ENCODE peak calls at places on chromosomes 13 and 19, in ten cellular contexts. W is mammary epithelial cell, H is astrocyte of the cerebellum, L is foreskin fibroblast, P is testis, O is spleen, X is IMR-90, Y is HCT116, A is left ventricle myocardium inferior, M is GM23338. N is an unnamed sample.

GRCh38 chr13:34357435-34358232 is 539.7 kb downstream of the RFC3 start:
- DNase-seq in Y (no peak), M (peak), P (no peak), O (no peak), A (no peak), W (peak), H (no peak), X (peak), L (peak), N (peak)

GRCh38 chr13:108897955-108898354 is 268.5 kb downstream of the MYO16 start:
- DNase-seq in O (no peak), A (no peak), X (peak), Y (no peak), H (no peak), L (no peak), M (no peak), P (no peak), W (no peak), N (no peak)

GRCh38 chr19:6276447-6276846 is 3.3 kb downstream of the MLLT1 start:
- DNase-seq in Y (no peak), P (no peak), L (peak), X (peak), W (no peak), A (peak), M (no peak), O (no peak), H (no peak), N (no peak)

GRCh38 chr13:62626771-62627170 is 1211.1 kb upstream of the PCDH20 start:
- DNase-seq in P (peak), M (peak), L (no peak), X (no peak), A (no peak), W (no peak), O (no peak), Y (no peak), H (no peak), N (no peak)

GRCh38 chr13:94620286-94620896 is 18.7 kb downstream of the GPR180 start:
- DNase-seq in A (no peak), P (no peak), H (no peak), O (no peak), M (peak), W (peak), Y (peak), L (peak), X (peak), N (peak)

GRCh38 chr13:48731957-48732569 is 78.3 kb downstream of the CYSLTR2 start:
- DNase-seq in A (peak), L (peak), X (no peak), H (no peak), P (peak), O (peak), W (peak), M (peak), Y (peak), N (peak)

GRCh38 chr13:23866420-23867026 is 22.7 kb downstream of the MIPEP start:
- DNase-seq in W (no peak), A (no peak), P (no peak), L (no peak), Y (no peak), X (peak), H (no peak), M (no peak), O (no peak), N (no peak)

GRCh38 chr19:16888629-16889371 is at the start of gene F2RL3:
- DNase-seq in P (peak), Y (no peak), M (peak), L (peak), A (peak), W (no peak), X (peak), H (no peak), O (peak), N (no peak)

GRCh38 chr13:79779761-79780160 is 298.8 kb downstream of the NDFIP2 start:
- DNase-seq in O (no peak), A (no peak), M (no peak), L (peak), W (peak), X (peak), Y (no peak), H (no peak), P (no peak), N (peak)

GRCh38 chr19:12793290-12794195 is 2.3 kb downstream of the JUNB start:
- DNase-seq in P (peak), L (peak), M (peak), Y (peak), O (peak), A (peak), H (peak), X (peak), W (peak), N (peak)

GRCh38 chr13:77415253-77416127 is 88.6 kb upstream of the MYCBP2 start:
- DNase-seq in O (no peak), Y (no peak), H (no peak), L (no peak), P (no peak), W (no peak), X (no peak), A (no peak), M (no peak), N (peak)

GRCh38 chr13:77022341-77022740 is 4.6 kb downstream of the FBXL3 start:
- DNase-seq in H (no peak), A (no peak), P (no peak), Y (no peak), W (no peak), X (peak), O (no peak), L (peak), M (no peak), N (peak)

GRCh38 chr13:74136089-74136658 is 2.0 kb upstream of the KLF12 start:
- DNase-seq in A (peak), H (no peak), P (peak), X (peak), M (peak), O (peak), L (peak), W (peak), Y (no peak), N (peak)

GRCh38 chr13:50650936-50651638 is 192.4 kb downstream of the DLEU7 start:
- DNase-seq in O (no peak), L (peak), P (no peak), H (no peak), X (peak), A (no peak), M (no peak), Y (no peak), W (peak), N (peak)

GRCh38 chr13:39506559-39507390 is 96.2 kb downstream of the LHFPL6 start:
- DNase-seq in M (peak), A (no peak), X (peak), Y (no peak), O (no peak), P (no peak), L (peak), W (peak), H (no peak), N (peak)

GRCh38 chr19:35154535-35155406 is at the start of gene FXYD5:
- DNase-seq in O (peak), H (no peak), P (no peak), W (peak), L (peak), A (peak), M (peak), X (peak), Y (no peak), N (peak)

GRCh38 chr13:112711528-112712265 is 21.9 kb downstream of the ATP11A start:
- DNase-seq in P (peak), H (peak), L (peak), A (peak), O (peak), Y (peak), M (peak), X (peak), W (peak), N (peak)

GRCh38 chr13:76637651-76638111 is 248.5 kb downstream of the KCTD12 start:
- DNase-seq in A (no peak), O (no peak), L (peak), P (no peak), X (peak), M (no peak), H (no peak), W (no peak), Y (no peak), N (no peak)

GRCh38 chr19:6551607-6552450 is 21.0 kb downstream of the TNFSF9 start:
- DNase-seq in O (peak), A (no peak), M (peak), W (no peak), L (no peak), Y (no peak), P (peak), X (no peak), H (no peak), N (no peak)

GRCh38 chr13:39862891-39863290 is 207.4 kb downstream of the COG6 start:
- DNase-seq in H (no peak), Y (no peak), W (no peak), A (no peak), L (peak), O (no peak), M (no peak), P (no peak), X (no peak), N (no peak)

GRCh38 chr13:30107126-30107525 is 200.2 kb downstream of the KATNAL1 start:
- DNase-seq in X (no peak), W (no peak), P (no peak), L (no peak), A (no peak), H (no peak), Y (no peak), O (no peak), M (no peak), N (no peak)

GRCh38 chr19:54133957-54134590 is 3.5 kb upstream of the CNOT3 start:
- DNase-seq in O (no peak), H (no peak), M (peak), A (no peak), L (no peak), P (no peak), Y (no peak), X (no peak), W (no peak), N (no peak)

GRCh38 chr19:4660181-4660791 is 9.9 kb downstream of the MYDGF start:
- DNase-seq in M (peak), Y (no peak), H (no peak), O (no peak), L (no peak), A (no peak), P (no peak), W (no peak), X (no peak), N (peak)

GRCh38 chr19:843180-843835 is 2.5 kb downstream of the PRTN3 start:
- DNase-seq in A (no peak), X (no peak), L (peak), Y (no peak), H (no peak), W (no peak), M (peak), O (peak), P (no peak), N (peak)

GRCh38 chr13:113800576-113800926 is 41.5 kb downstream of the TMEM255B start:
- DNase-seq in Y (no peak), L (no peak), P (no peak), X (no peak), A (no peak), M (no peak), O (peak), W (no peak), H (no peak), N (no peak)

GRCh38 chr19:50051964-50052363 is 26.2 kb downstream of the ZNF473 start:
- DNase-seq in O (no peak), H (no peak), A (no peak), M (no peak), L (no peak), X (no peak), Y (no peak), P (no peak), W (no peak), N (no peak)

GRCh38 chr19:43790587-43790986 is 9.8 kb upstream of the KCNN4 start:
- DNase-seq in L (no peak), A (no peak), P (no peak), M (no peak), W (no peak), H (no peak), O (no peak), Y (no peak), X (no peak), N (no peak)

GRCh38 chr19:57512845-57513244 is 13.1 kb downstream of the ZNF773 start:
- DNase-seq in W (no peak), L (peak), P (no peak), X (peak), A (no peak), O (no peak), H (peak), M (peak), Y (no peak), N (no peak)

GRCh38 chr19:5360003-5360820 is 19.6 kb upstream of the PTPRS start:
- DNase-seq in X (peak), O (no peak), Y (no peak), M (no peak), A (no peak), H (no peak), W (peak), L (peak), P (no peak), N (no peak)

GRCh38 chr19:43564800-43565199 is 10.5 kb downstream of the XRCC1 start:
- DNase-seq in A (no peak), W (no peak), X (no peak), O (no peak), L (no peak), H (no peak), P (no peak), Y (no peak), M (no peak), N (no peak)

GRCh38 chr13:40777166-40777956 is 6.4 kb upstream of the MRPS31 start:
- DNase-seq in L (peak), P (peak), A (no peak), W (peak), O (no peak), H (no peak), X (peak), Y (peak), M (peak), N (peak)

GRCh38 chr13:20303636-20304035 is 71.5 kb upstream of the GJB6 start:
- DNase-seq in M (no peak), O (no peak), A (no peak), X (no peak), W (peak), Y (no peak), H (peak), L (no peak), P (no peak), N (peak)

GRCh38 chr19:46859637-46860124 is 1.1 kb upstream of the ARHGAP35 start:
- DNase-seq in Y (no peak), W (no peak), M (no peak), O (no peak), P (peak), H (no peak), A (peak), L (peak), X (peak), N (no peak)

GRCh38 chr19:48489608-48490216 is 20.5 kb downstream of the CYTH2 start:
- DNase-seq in M (peak), A (peak), X (peak), L (peak), O (peak), Y (peak), P (peak), H (no peak), W (peak), N (peak)

GRCh38 chr19:50795665-50796073 is 5.5 kb downstream of the ACP4 start:
- DNase-seq in L (no peak), X (no peak), P (no peak), A (no peak), H (no peak), O (no peak), W (no peak), Y (no peak), M (no peak), N (no peak)

GRCh38 chr13:41456768-41457588 is at the start of gene RGCC:
- DNase-seq in H (no peak), Y (peak), X (peak), A (peak), P (peak), W (peak), M (peak), L (peak), O (peak), N (peak)

GRCh38 chr19:5828661-5829566 is 10.6 kb downstream of the FUT6 start:
- DNase-seq in W (no peak), H (no peak), P (no peak), A (peak), L (peak), X (no peak), M (peak), Y (no peak), O (no peak), N (no peak)

GRCh38 chr19:7679017-7679720 is 1.5 kb upstream of the TRAPPC5 start:
- DNase-seq in W (no peak), X (no peak), H (no peak), O (peak), Y (no peak), M (no peak), A (no peak), P (peak), L (no peak), N (peak)
- TF ChIP-seq CTCF in W (no peak), X (no peak), H (no peak), O (peak), Y (no peak), M (peak), A (no peak), P (no peak), L (no peak), N (peak)

GRCh38 chr19:29563688-29564087 is 37.9 kb downstream of the VSTM2B start:
- DNase-seq in O (no peak), H (no peak), P (no peak), W (no peak), A (no peak), Y (no peak), M (no peak), L (no peak), X (no peak), N (no peak)
- H3K4me3 ChIP-seq in O (no peak), H (no peak), P (no peak), W (no peak), A (no peak), Y (no peak), M (no peak), L (no peak), X (no peak), N (no peak)

GRCh38 chr13:105994340-105994739 is 541.1 kb downstream of the EFNB2 start:
- DNase-seq in W (no peak), L (no peak), M (no peak), P (no peak), H (no peak), O (no peak), A (no peak), X (no peak), Y (no peak), N (no peak)

GRCh38 chr13:105991131-105991530 is 544.3 kb downstream of the EFNB2 start:
- DNase-seq in M (no peak), H (no peak), Y (no peak), L (no peak), X (no peak), O (no peak), P (no peak), A (no peak), W (no peak), N (no peak)

GRCh38 chr13:105991622-105992254 is 543.7 kb downstream of the EFNB2 start:
- DNase-seq in L (peak), Y (no peak), W (peak), M (no peak), A (no peak), O (no peak), P (no peak), X (peak), H (peak), N (peak)

DNA sequence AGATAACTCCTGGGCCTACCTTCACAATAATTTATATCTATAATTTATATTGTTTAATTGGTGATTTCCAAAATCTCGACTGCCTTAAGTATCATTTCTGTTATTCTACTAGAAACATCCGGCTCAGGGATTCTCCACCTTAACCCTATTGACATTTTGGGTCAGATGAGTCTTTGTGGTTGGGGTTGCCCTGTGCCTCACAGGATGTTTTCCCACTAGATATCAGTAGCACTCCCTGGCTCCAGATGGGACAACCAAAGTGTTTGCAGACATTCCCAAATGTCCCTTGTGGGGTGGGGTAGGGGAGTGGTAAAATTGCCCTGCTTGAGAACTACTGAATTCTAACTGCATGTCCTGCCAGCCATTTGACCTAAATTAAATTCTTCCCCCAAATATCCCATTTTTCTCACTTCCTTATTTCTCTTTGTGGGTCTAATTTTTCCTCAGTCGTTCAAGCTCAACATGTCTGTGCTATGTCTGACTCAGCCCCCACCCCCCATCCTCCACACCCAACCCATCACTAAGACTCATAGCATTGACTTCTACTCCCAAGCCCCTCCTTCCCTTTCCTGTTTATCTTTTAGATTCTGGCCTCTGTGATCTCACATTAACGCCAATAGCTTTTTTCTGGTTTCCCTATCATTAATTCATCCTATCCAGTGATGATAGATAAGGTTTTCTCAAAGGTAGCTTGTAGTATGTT is 545.1 kb downstream of the EFNB2 start:
- DNase-seq in W (peak), L (peak), Y (no peak), M (no peak), H (no peak), A (no peak), P (no peak), O (no peak), X (peak), N (peak)
- TF ChIP-seq CTCF in W (no peak), L (no peak), Y (no peak), M (no peak), H (no peak), A (no peak), P (no peak), O (no peak), X (no peak), N (no peak)

DNA sequence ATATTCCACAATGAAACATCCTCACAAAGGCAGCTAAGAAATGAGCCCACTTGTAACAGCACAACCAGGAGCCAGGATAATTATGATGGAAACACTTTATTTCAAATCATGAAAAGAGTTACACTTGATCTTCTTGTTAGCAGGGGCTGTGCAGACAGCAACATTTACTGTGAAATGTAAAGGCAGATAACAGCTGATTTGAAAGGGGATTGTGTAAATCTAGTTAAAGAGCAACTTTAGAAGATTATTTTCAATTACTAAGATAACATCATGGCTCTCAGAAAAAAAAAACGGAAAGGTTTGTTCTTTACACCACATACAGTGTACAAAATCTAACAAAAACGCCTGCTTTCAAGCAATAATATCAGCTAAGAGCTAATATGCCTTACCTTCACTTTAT is 22.4 kb downstream of the ENOX1 start:
- DNase-seq in W (no peak), Y (no peak), O (no peak), P (no peak), H (no peak), L (no peak), X (no peak), A (no peak), M (no peak), N (no peak)
- H3K4me3 ChIP-seq in W (no peak), Y (no peak), O (no peak), P (no peak), H (no peak), L (no peak), X (no peak), A (no peak), M (no peak), N (no peak)

GRCh38 chr13:102830646-102831045 is 15.2 kb upstream of the ERCC5 start:
- DNase-seq in X (no peak), W (no peak), O (no peak), A (no peak), P (no peak), H (no peak), L (peak), Y (no peak), M (peak), N (no peak)

GRCh38 chr13:102825400-102825799 is 20.4 kb upstream of the ERCC5 start:
- DNase-seq in L (no peak), W (no peak), X (no peak), Y (no peak), O (no peak), P (no peak), A (no peak), H (no peak), M (peak), N (peak)

DNA sequence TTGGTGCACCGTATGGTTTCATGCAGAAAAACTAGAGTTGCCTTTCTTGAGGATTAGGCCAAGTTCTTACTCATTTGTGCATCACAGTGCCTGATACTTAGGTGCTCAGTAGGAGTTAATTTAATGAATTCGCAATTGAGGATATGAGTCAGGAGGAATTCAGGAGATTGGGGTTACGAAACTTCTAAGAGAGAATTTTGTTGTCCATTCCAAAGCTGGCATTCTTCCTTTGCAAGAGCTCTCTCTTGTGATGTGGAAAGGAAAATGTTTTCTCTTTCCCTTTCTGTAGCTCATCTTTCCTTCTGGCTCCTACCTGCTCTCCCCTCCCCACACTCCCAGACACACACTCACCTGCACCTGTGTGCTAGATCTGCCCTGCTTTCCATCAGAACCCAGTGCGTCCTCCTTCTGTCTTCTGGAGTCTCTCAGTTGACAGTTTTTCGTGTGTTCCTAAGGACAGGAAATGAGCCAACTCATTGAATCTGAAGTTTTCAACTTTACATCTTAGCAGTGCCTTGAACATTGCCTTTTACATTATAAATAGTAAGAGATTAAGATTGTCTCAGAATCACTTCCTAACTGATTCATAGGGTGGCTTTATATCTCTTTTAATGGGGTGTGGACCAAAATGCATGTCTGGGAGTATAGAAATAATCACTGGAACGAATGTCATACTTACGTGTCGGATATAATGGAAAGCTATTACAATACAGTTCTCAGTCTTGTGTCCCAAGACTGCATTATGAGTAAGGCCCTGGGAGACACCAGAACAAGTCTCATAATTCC is 19.7 kb upstream of the ERCC5 start:
- DNase-seq in O (no peak), Y (no peak), A (no peak), X (peak), H (peak), L (peak), P (no peak), M (peak), W (peak), N (peak)
- TF ChIP-seq CTCF in O (no peak), Y (no peak), A (no peak), X (no peak), H (no peak), L (peak), P (no peak), M (no peak), W (peak), N (peak)